ENCODE peak calls at places on chromosomes 7 and 10, in six cellular contexts. G is H9, Q is H1, E is IMR-90, R is neuronal stem cell, P is mesenchymal stem cell. Z is an unnamed sample.

GRCh38 chr7:74284781-74285259 is 4.4 kb upstream of the CLIP2 start:
- DNase-seq in R (no peak), G (no peak), Q (no peak), E (no peak), P (peak), Z (no peak)

GRCh38 chr10:72000073-72001025 is 36.2 kb downstream of the CHST3 start:
- DNase-seq in G (no peak), E (no peak), Q (no peak), P (no peak), R (no peak), Z (no peak)

GRCh38 chr10:69953851-69954250 is 98.8 kb upstream of the MACROH2A2 start:
- DNase-seq in E (no peak), G (no peak), Q (no peak), P (no peak), R (no peak), Z (peak)

GRCh38 chr10:99658622-99659030 is 683 bp upstream of the ENTPD7 start:
- DNase-seq in G (peak), P (peak), R (peak), Q (peak), E (peak), Z (peak)

GRCh38 chr10:131203456-131204357 is 107.8 kb downstream of the TCERG1L start:
- DNase-seq in P (no peak), G (peak), Q (peak), R (no peak), E (no peak), Z (no peak)

GRCh38 chr10:88064608-88065383 is 201.4 kb downstream of the PTEN start:
- DNase-seq in E (peak), G (no peak), P (peak), Q (no peak), R (no peak), Z (no peak)

GRCh38 chr7:126041472-126041871 is 1111.8 kb upstream of the POT1 start:
- DNase-seq in R (no peak), G (peak), P (no peak), Q (no peak), E (no peak), Z (no peak)

GRCh38 chr10:63264852-63265617 is 131.9 kb downstream of the NRBF2 start:
- DNase-seq in Q (no peak), P (peak), G (no peak), E (peak), R (no peak), Z (no peak)

GRCh38 chr7:95469850-95470249 is 15.9 kb upstream of the ASB4 start:
- DNase-seq in P (no peak), G (no peak), E (no peak), R (no peak), Q (no peak), Z (no peak)

GRCh38 chr7:16028651-16029050 is 342.2 kb upstream of the MEOX2 start:
- DNase-seq in R (no peak), P (peak), G (no peak), E (peak), Q (no peak), Z (no peak)

GRCh38 chr7:16028103-16028502 is 341.6 kb upstream of the MEOX2 start:
- DNase-seq in P (peak), E (peak), G (no peak), R (no peak), Q (no peak), Z (peak)

GRCh38 chr7:16026253-16027020 is 340.0 kb upstream of the MEOX2 start:
- DNase-seq in E (peak), R (no peak), P (peak), G (no peak), Q (no peak), Z (no peak)

GRCh38 chr7:16025696-16026095 is 339.2 kb upstream of the MEOX2 start:
- DNase-seq in G (no peak), Q (no peak), P (no peak), E (no peak), R (no peak), Z (no peak)

GRCh38 chr7:16027396-16027795 is 340.9 kb upstream of the MEOX2 start:
- DNase-seq in Q (no peak), R (no peak), G (no peak), E (peak), P (peak), Z (no peak)
- H3K9ac ChIP-seq in Q (no peak), R (no peak), G (no peak), E (no peak), P (peak), Z (no peak)

DNA sequence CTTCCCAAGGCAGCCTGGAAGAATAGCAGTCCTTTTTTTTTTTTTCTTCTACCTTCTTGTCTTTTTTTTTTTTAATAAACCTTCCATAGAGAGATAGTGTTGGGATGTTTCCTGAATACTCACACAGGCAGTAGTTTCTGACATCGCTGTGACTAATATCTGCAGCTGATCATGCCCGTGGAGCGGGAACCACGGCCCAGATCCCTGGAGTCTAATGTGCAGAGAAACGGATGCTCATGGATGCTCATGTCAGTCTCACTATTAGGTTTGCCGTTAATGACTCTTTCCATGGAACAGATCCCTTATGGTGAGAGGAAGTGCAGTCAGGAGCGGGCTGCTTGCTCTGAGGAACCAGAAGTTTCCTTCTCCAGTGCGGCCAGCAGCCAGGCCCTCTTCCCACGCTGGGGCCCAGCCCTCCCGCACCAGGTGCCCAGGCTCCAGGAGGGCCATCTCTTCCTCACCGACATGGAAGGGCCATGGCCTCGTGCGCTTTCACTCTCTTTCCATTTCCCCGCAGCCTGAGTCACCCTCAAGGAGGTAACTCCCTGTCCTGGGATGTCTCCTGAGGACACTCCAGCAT is 132.5 kb downstream of the WDR37 start:
- DNase-seq in G (no peak), R (no peak), E (no peak), P (no peak), Q (no peak), Z (no peak)
- H4K91ac ChIP-seq in G (no peak), R (no peak), E (no peak), P (no peak), Q (no peak), Z (no peak)

GRCh38 chr10:21509391-21510217 is 15.9 kb downstream of the SKIDA1 start:
- DNase-seq in Q (peak), P (no peak), G (no peak), R (no peak), E (no peak), Z (no peak)
- H3K9ac ChIP-seq in Q (peak), P (peak), G (peak), R (peak), E (peak), Z (no peak)

GRCh38 chr10:126854726-126855125 is 50.5 kb upstream of the DOCK1 start:
- DNase-seq in E (no peak), Q (no peak), P (no peak), R (no peak), G (no peak), Z (no peak)

GRCh38 chr10:126851414-126851813 is 53.8 kb upstream of the DOCK1 start:
- DNase-seq in G (no peak), E (no peak), P (no peak), R (no peak), Q (peak), Z (no peak)

DNA sequence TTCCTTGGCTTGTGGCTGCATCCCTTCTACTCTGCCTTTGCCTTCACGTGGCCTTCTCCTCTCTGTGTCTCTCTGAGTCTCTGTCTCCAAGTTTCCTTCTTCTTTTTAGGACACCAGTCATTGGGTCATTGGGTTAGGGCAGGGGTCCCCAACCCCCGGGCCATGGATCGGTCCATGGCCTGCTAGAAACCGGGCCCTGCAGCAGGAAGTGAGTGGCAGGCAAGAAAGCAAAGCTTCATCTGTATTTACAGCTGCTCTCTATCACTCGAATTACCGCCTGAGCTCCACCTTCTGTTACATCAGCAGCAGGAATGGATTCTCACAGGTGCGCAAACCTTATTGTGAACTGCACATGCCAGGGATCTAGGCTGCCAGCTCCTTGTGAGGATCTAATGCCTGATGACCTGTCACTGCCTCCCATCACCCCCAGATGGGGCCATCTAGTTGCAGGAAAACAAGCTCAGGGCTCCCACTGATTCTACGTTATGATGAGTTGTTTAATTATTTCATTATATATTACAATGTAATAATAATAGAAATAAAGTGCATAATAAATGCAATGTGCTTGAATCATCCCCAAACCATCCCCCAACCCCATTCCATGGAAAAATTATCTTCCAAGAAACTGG is 47.9 kb upstream of the DOCK1 start:
- DNase-seq in Q (no peak), R (no peak), P (no peak), E (no peak), G (no peak), Z (no peak)
- H4K91ac ChIP-seq in Q (no peak), R (no peak), P (no peak), E (no peak), G (no peak), Z (no peak)

GRCh38 chr10:86962136-86962980 is 4.0 kb downstream of the SNCG start:
- DNase-seq in E (no peak), G (no peak), P (no peak), R (no peak), Q (no peak), Z (no peak)
- H3K9ac ChIP-seq in E (no peak), G (no peak), P (no peak), R (no peak), Q (no peak), Z (no peak)

GRCh38 chr7:83936056-83936703 is 258.4 kb downstream of the SEMA3A start:
- DNase-seq in P (peak), G (peak), E (peak), R (peak), Q (peak), Z (peak)

GRCh38 chr7:83931968-83932367 is 262.6 kb downstream of the SEMA3A start:
- DNase-seq in R (no peak), P (no peak), Q (no peak), G (no peak), E (no peak), Z (no peak)

GRCh38 chr7:83925860-83926259 is 268.7 kb downstream of the SEMA3A start:
- DNase-seq in P (no peak), G (no peak), Q (no peak), R (no peak), E (peak), Z (no peak)

GRCh38 chr7:83934118-83934734 is 260.4 kb downstream of the SEMA3A start:
- DNase-seq in Q (no peak), G (no peak), P (peak), E (peak), R (no peak), Z (no peak)

GRCh38 chr7:83930262-83930661 is 264.3 kb downstream of the SEMA3A start:
- DNase-seq in R (no peak), G (no peak), E (no peak), P (no peak), Q (no peak), Z (no peak)
- H4K91ac ChIP-seq in R (no peak), G (no peak), E (no peak), P (no peak), Q (no peak), Z (no peak)

GRCh38 chr7:142459557-142459963 is 201.7 kb upstream of the PRSS58 start:
- DNase-seq in G (peak), Q (peak), P (peak), R (peak), E (peak), Z (peak)

GRCh38 chr7:142457146-142457703 is 199.4 kb upstream of the PRSS58 start:
- DNase-seq in E (no peak), R (no peak), P (no peak), Q (no peak), G (no peak), Z (peak)

GRCh38 chr7:142460402-142461117 is 202.7 kb upstream of the PRSS58 start:
- DNase-seq in Q (no peak), P (no peak), G (no peak), E (peak), R (no peak), Z (no peak)

GRCh38 chr7:142463401-142463850 is 205.6 kb upstream of the PRSS58 start:
- DNase-seq in G (no peak), E (no peak), Q (no peak), R (no peak), P (no peak), Z (no peak)

GRCh38 chr7:142461437-142461836 is 203.6 kb upstream of the PRSS58 start:
- DNase-seq in Q (no peak), P (peak), E (peak), R (no peak), G (no peak), Z (peak)
- H3K9ac ChIP-seq in Q (no peak), P (peak), E (no peak), R (no peak), G (no peak), Z (no peak)

DNA sequence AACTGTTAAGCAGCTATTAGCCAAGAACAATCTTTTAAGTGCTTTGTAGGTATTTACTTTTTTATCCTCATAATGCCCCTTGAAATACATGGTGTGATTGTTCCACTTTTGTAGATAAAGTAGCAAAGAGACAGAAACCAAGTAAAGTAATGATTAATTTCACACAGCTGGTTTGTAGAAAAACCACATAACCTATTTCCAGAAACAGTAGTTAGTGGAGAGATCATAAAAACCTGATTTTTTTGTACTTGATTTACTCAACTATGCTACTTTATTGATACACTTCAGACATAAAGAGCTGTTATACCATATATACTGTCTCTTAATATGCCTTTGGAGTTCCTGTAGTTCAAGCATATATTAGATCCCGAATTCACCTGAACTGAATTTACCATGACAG is 118.4 kb downstream of the SEMA3A start:
- DNase-seq in G (no peak), E (no peak), Q (no peak), R (no peak), P (no peak), Z (no peak)
- H4K91ac ChIP-seq in G (no peak), E (no peak), Q (no peak), R (no peak), P (no peak), Z (no peak)

DNA sequence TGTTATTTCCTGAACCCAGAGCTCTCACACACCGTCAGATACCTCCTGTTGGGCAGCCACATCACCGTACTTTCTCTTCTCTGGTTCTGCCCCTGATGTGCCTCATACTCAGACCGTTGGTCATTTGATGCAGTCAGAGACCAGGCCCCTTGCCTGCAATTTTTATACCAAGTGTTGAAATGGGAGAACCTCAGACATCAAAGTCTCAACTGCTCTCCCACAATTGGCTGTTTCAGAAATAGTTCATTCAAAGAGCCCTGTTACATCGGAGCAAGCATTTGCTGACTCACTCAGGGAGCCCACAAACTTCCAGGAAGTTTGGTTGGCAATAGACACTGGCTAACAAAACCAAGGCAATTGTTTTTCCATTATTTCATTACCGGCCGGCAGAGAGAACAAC is 33.5 kb upstream of the ADAM12 start:
- DNase-seq in E (peak), P (peak), R (no peak), G (no peak), Q (no peak), Z (no peak)
- H3K9ac ChIP-seq in E (no peak), P (peak), R (no peak), G (no peak), Q (no peak), Z (no peak)